ENCODE peak calls at places on chromosome 21, in nine cellular contexts. One of them, this sample, is unnamed.

GRCh38 chr21:29133796-29134195 is 3.4 kb downstream of the MAP3K7CL start:
- DNase-seq in prostate gland: no peak
- DNase-seq in PC-3: no peak
- DNase-seq in HAP-1: no peak
- DNase-seq in naive thymus-derived CD4-positive, alpha-beta T cell: no peak
- DNase-seq in mucosa of descending colon: no peak
- DNase-seq in HCT116: no peak
- DNase-seq in CD8-positive, alpha-beta memory T cell: no peak
- DNase-seq in mesenchymal stem cell: peak; percentile 33
- DNase-seq in this sample: no peak

GRCh38 chr21:35924714-35925301 is 135.5 kb downstream of the SETD4 start:
- DNase-seq in mesenchymal stem cell: peak; percentile 77
- DNase-seq in mucosa of descending colon: no peak
- DNase-seq in HAP-1: no peak
- DNase-seq in prostate gland: no peak
- DNase-seq in naive thymus-derived CD4-positive, alpha-beta T cell: peak; percentile 14
- DNase-seq in PC-3: peak; percentile 72
- DNase-seq in HCT116: no peak
- DNase-seq in CD8-positive, alpha-beta memory T cell: no peak
- DNase-seq in this sample: no peak

GRCh38 chr21:25298512-25299491 is 308.5 kb downstream of the MRPL39 start:
- DNase-seq in prostate gland: no peak
- DNase-seq in mucosa of descending colon: no peak
- DNase-seq in HCT116: no peak
- DNase-seq in mesenchymal stem cell: no peak
- DNase-seq in CD8-positive, alpha-beta memory T cell: no peak
- DNase-seq in naive thymus-derived CD4-positive, alpha-beta T cell: no peak
- DNase-seq in PC-3: no peak
- DNase-seq in HAP-1: no peak
- DNase-seq in this sample: no peak

GRCh38 chr21:17708541-17709265 is 96.0 kb upstream of the BTG3 start:
- DNase-seq in prostate gland: no peak
- DNase-seq in mesenchymal stem cell: no peak
- DNase-seq in CD8-positive, alpha-beta memory T cell: no peak
- DNase-seq in naive thymus-derived CD4-positive, alpha-beta T cell: no peak
- DNase-seq in HAP-1: no peak
- DNase-seq in HCT116: no peak
- DNase-seq in mucosa of descending colon: no peak
- DNase-seq in PC-3: no peak
- DNase-seq in this sample: no peak

GRCh38 chr21:24280591-24280990 is 1326.7 kb downstream of the MRPL39 start:
- DNase-seq in prostate gland: no peak
- DNase-seq in HCT116: no peak
- DNase-seq in PC-3: peak; percentile 68
- DNase-seq in CD8-positive, alpha-beta memory T cell: no peak
- DNase-seq in mucosa of descending colon: no peak
- DNase-seq in HAP-1: no peak
- DNase-seq in mesenchymal stem cell: no peak
- DNase-seq in naive thymus-derived CD4-positive, alpha-beta T cell: no peak
- DNase-seq in this sample: no peak

GRCh38 chr21:41068411-41069304 is 99.3 kb upstream of the BACE2 start:
- DNase-seq in CD8-positive, alpha-beta memory T cell: peak; percentile 32
- DNase-seq in HAP-1: peak; percentile 48
- DNase-seq in mesenchymal stem cell: no peak
- DNase-seq in naive thymus-derived CD4-positive, alpha-beta T cell: peak; percentile 45
- DNase-seq in HCT116: peak; percentile 23
- DNase-seq in PC-3: peak; percentile 81
- DNase-seq in prostate gland: peak; percentile 77
- DNase-seq in mucosa of descending colon: peak; percentile 65
- DNase-seq in this sample: peak; percentile 33

GRCh38 chr21:26977741-26978140 is 10.9 kb upstream of the ADAMTS5 start:
- DNase-seq in mucosa of descending colon: no peak
- DNase-seq in mesenchymal stem cell: peak; percentile 19
- DNase-seq in HAP-1: no peak
- DNase-seq in CD8-positive, alpha-beta memory T cell: no peak
- DNase-seq in HCT116: no peak
- DNase-seq in PC-3: peak; percentile 15
- DNase-seq in naive thymus-derived CD4-positive, alpha-beta T cell: no peak
- DNase-seq in prostate gland: no peak
- DNase-seq in this sample: no peak

GRCh38 chr21:28743723-28744122 is 249.0 kb downstream of the LTN1 start:
- DNase-seq in mucosa of descending colon: no peak
- DNase-seq in CD8-positive, alpha-beta memory T cell: no peak
- DNase-seq in HAP-1: no peak
- DNase-seq in naive thymus-derived CD4-positive, alpha-beta T cell: no peak
- DNase-seq in HCT116: no peak
- DNase-seq in PC-3: no peak
- DNase-seq in mesenchymal stem cell: no peak
- DNase-seq in prostate gland: no peak
- DNase-seq in this sample: no peak

GRCh38 chr21:36030581-36031189 is 29.6 kb downstream of the SETD4 start:
- DNase-seq in prostate gland: no peak
- DNase-seq in mesenchymal stem cell: no peak
- DNase-seq in HCT116: no peak
- DNase-seq in PC-3: peak; percentile 11
- DNase-seq in CD8-positive, alpha-beta memory T cell: no peak
- DNase-seq in naive thymus-derived CD4-positive, alpha-beta T cell: no peak
- DNase-seq in HAP-1: no peak
- DNase-seq in mucosa of descending colon: no peak
- DNase-seq in this sample: no peak

GRCh38 chr21:37172646-37173045 is 94.5 kb downstream of the VPS26C start:
- DNase-seq in mucosa of descending colon: no peak
- DNase-seq in HAP-1: no peak
- DNase-seq in prostate gland: no peak
- DNase-seq in naive thymus-derived CD4-positive, alpha-beta T cell: no peak
- DNase-seq in mesenchymal stem cell: no peak
- DNase-seq in HCT116: no peak
- DNase-seq in CD8-positive, alpha-beta memory T cell: no peak
- DNase-seq in PC-3: no peak
- DNase-seq in this sample: no peak

GRCh38 chr21:17730782-17731181 is 88.4 kb downstream of the C21orf91 start:
- DNase-seq in CD8-positive, alpha-beta memory T cell: no peak
- DNase-seq in HAP-1: no peak
- DNase-seq in HCT116: no peak
- DNase-seq in PC-3: peak; percentile 11
- DNase-seq in prostate gland: no peak
- DNase-seq in mucosa of descending colon: no peak
- DNase-seq in naive thymus-derived CD4-positive, alpha-beta T cell: no peak
- DNase-seq in mesenchymal stem cell: peak; percentile 48
- DNase-seq in this sample: no peak

GRCh38 chr21:16534408-16535099 is 804.8 kb downstream of the USP25 start:
- DNase-seq in mucosa of descending colon: peak; percentile 31
- DNase-seq in naive thymus-derived CD4-positive, alpha-beta T cell: no peak
- DNase-seq in HCT116: no peak
- DNase-seq in CD8-positive, alpha-beta memory T cell: no peak
- DNase-seq in HAP-1: peak; percentile 77
- DNase-seq in PC-3: no peak
- DNase-seq in prostate gland: peak; percentile 48
- DNase-seq in mesenchymal stem cell: no peak
- DNase-seq in this sample: no peak

GRCh38 chr21:42255825-42256224 is 36.9 kb downstream of the ABCG1 start:
- DNase-seq in CD8-positive, alpha-beta memory T cell: no peak
- DNase-seq in mesenchymal stem cell: no peak
- DNase-seq in PC-3: no peak
- DNase-seq in mucosa of descending colon: no peak
- DNase-seq in naive thymus-derived CD4-positive, alpha-beta T cell: no peak
- DNase-seq in HAP-1: no peak
- DNase-seq in HCT116: no peak
- DNase-seq in prostate gland: no peak
- DNase-seq in this sample: no peak
- H3K4me1 ChIP-seq in CD8-positive, alpha-beta memory T cell: peaks cover 5% of the 10 kb centered on the region
- H3K4me1 ChIP-seq in mesenchymal stem cell: peaks cover 13% of the 10 kb centered on the region
- H3K4me1 ChIP-seq in PC-3: no peaks in the 10 kb centered on the region
- H3K4me1 ChIP-seq in mucosa of descending colon: peaks cover 2% of the 10 kb centered on the region
- H3K4me1 ChIP-seq in naive thymus-derived CD4-positive, alpha-beta T cell: no peaks in the 10 kb centered on the region
- H3K4me1 ChIP-seq in HAP-1: no peaks in the 10 kb centered on the region
- H3K4me1 ChIP-seq in HCT116: no peaks in the 10 kb centered on the region
- H3K4me1 ChIP-seq in prostate gland: no peaks in the 10 kb centered on the region
- H3K4me1 ChIP-seq in this sample: no peaks in the 10 kb centered on the region

GRCh38 chr21:46062471-46063211 is 35.3 kb upstream of the COL6A2 start:
- DNase-seq in mucosa of descending colon: no peak
- DNase-seq in naive thymus-derived CD4-positive, alpha-beta T cell: no peak
- DNase-seq in prostate gland: no peak
- DNase-seq in HAP-1: no peak
- DNase-seq in HCT116: no peak
- DNase-seq in CD8-positive, alpha-beta memory T cell: no peak
- DNase-seq in mesenchymal stem cell: no peak
- DNase-seq in PC-3: no peak
- DNase-seq in this sample: no peak

GRCh38 chr21:46063227-46063626 is 34.7 kb upstream of the COL6A2 start:
- DNase-seq in CD8-positive, alpha-beta memory T cell: no peak
- DNase-seq in prostate gland: no peak
- DNase-seq in PC-3: no peak
- DNase-seq in mesenchymal stem cell: no peak
- DNase-seq in HAP-1: no peak
- DNase-seq in naive thymus-derived CD4-positive, alpha-beta T cell: no peak
- DNase-seq in mucosa of descending colon: no peak
- DNase-seq in HCT116: no peak
- DNase-seq in this sample: no peak

GRCh38 chr21:46061063-46061462 is 36.8 kb upstream of the COL6A2 start:
- DNase-seq in PC-3: no peak
- DNase-seq in HCT116: no peak
- DNase-seq in naive thymus-derived CD4-positive, alpha-beta T cell: no peak
- DNase-seq in mesenchymal stem cell: no peak
- DNase-seq in mucosa of descending colon: no peak
- DNase-seq in HAP-1: no peak
- DNase-seq in prostate gland: no peak
- DNase-seq in CD8-positive, alpha-beta memory T cell: no peak
- DNase-seq in this sample: no peak

GRCh38 chr21:46060596-46061061 is 37.3 kb upstream of the COL6A2 start:
- DNase-seq in mesenchymal stem cell: peak; percentile 100
- DNase-seq in prostate gland: no peak
- DNase-seq in CD8-positive, alpha-beta memory T cell: no peak
- DNase-seq in mucosa of descending colon: peak; percentile 58
- DNase-seq in HAP-1: no peak
- DNase-seq in HCT116: no peak
- DNase-seq in naive thymus-derived CD4-positive, alpha-beta T cell: no peak
- DNase-seq in PC-3: peak; percentile 99
- DNase-seq in this sample: no peak

GRCh38 chr21:46061950-46062349 is 36.0 kb upstream of the COL6A2 start:
- DNase-seq in PC-3: no peak
- DNase-seq in naive thymus-derived CD4-positive, alpha-beta T cell: no peak
- DNase-seq in mucosa of descending colon: no peak
- DNase-seq in prostate gland: no peak
- DNase-seq in HCT116: no peak
- DNase-seq in HAP-1: no peak
- DNase-seq in CD8-positive, alpha-beta memory T cell: no peak
- DNase-seq in mesenchymal stem cell: no peak
- DNase-seq in this sample: no peak
- H3K4me1 ChIP-seq in PC-3: peaks cover 34% of the 10 kb centered on the region
- H3K4me1 ChIP-seq in naive thymus-derived CD4-positive, alpha-beta T cell: peaks cover 7% of the 10 kb centered on the region
- H3K4me1 ChIP-seq in mucosa of descending colon: no peaks in the 10 kb centered on the region
- H3K4me1 ChIP-seq in prostate gland: peaks cover 3% of the 10 kb centered on the region
- H3K4me1 ChIP-seq in HCT116: no peaks in the 10 kb centered on the region
- H3K4me1 ChIP-seq in HAP-1: no peaks in the 10 kb centered on the region
- H3K4me1 ChIP-seq in CD8-positive, alpha-beta memory T cell: peaks cover 9% of the 10 kb centered on the region
- H3K4me1 ChIP-seq in mesenchymal stem cell: peaks cover 28% of the 10 kb centered on the region
- H3K4me1 ChIP-seq in this sample: peaks cover 3% of the 10 kb centered on the region

DNA sequence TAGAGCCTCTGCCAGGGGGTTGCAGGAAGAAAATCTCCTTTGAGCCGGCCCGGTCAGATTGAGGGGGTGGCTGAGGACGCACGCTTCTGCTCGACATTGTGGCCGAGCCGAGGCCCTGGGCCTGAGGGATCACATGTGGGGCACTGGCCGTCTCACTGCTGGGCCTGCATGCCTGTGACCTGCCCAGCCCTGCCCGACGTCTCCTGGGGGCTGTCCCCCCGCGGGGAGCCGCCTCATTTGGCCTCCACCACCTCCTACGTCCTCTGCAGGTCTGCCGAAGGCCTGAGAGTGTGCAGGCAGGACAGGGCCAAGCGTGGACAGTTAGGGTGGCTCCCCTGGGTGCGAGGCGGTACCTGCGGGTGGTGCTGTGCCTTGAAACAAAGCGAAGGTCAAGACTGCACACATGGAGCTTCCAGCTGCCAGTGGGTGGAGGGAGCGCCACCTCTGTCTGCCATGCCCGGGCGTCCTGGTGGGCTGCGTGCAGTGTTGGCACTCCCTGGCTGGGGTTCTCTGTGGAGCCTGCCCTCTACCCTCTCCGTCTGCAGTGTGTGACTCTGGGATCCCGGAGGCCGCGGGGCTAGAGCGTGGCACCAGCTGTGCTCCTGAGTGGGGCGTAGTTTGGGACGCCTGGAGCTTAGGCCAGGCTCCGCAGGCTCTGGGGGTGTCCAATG is 51.7 kb downstream of the PCNT start:
- DNase-seq in CD8-positive, alpha-beta memory T cell: no peak
- DNase-seq in HAP-1: no peak
- DNase-seq in naive thymus-derived CD4-positive, alpha-beta T cell: no peak
- DNase-seq in mucosa of descending colon: no peak
- DNase-seq in HCT116: no peak
- DNase-seq in mesenchymal stem cell: no peak
- DNase-seq in PC-3: no peak
- DNase-seq in prostate gland: no peak
- DNase-seq in this sample: no peak
- H3K4me1 ChIP-seq in CD8-positive, alpha-beta memory T cell: no peaks in the 10 kb centered on the region
- H3K4me1 ChIP-seq in HAP-1: peaks cover 5% of the 10 kb centered on the region
- H3K4me1 ChIP-seq in naive thymus-derived CD4-positive, alpha-beta T cell: no peaks in the 10 kb centered on the region
- H3K4me1 ChIP-seq in mucosa of descending colon: no peaks in the 10 kb centered on the region
- H3K4me1 ChIP-seq in HCT116: no peaks in the 10 kb centered on the region
- H3K4me1 ChIP-seq in mesenchymal stem cell: peaks cover 8% of the 10 kb centered on the region
- H3K4me1 ChIP-seq in PC-3: no peaks in the 10 kb centered on the region
- H3K4me1 ChIP-seq in prostate gland: no peaks in the 10 kb centered on the region
- H3K4me1 ChIP-seq in this sample: peaks cover 21% of the 10 kb centered on the region

DNA sequence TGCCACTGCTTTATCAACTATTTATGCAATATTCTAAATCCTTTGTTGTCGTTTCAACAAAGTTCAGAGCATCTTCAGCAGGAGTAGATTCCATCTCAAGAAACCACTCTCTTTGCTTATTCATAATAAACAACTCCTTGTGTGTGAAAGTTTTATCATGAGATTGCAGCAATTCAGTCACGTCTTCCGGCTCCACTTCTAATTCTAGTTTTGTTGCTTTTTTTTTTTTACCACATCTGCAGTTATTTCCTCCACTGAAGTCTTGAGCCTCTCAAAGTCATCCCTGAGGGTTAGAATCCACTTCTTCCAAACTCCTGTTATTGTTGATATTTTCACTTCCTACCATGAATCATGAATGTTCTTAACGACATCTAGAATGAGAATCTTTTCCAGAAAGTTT is 14.8 kb upstream of the ETS2 start:
- DNase-seq in naive thymus-derived CD4-positive, alpha-beta T cell: no peak
- DNase-seq in PC-3: no peak
- DNase-seq in mucosa of descending colon: no peak
- DNase-seq in prostate gland: no peak
- DNase-seq in HAP-1: no peak
- DNase-seq in HCT116: no peak
- DNase-seq in CD8-positive, alpha-beta memory T cell: no peak
- DNase-seq in mesenchymal stem cell: peak; percentile 77
- DNase-seq in this sample: no peak
- H3K4me1 ChIP-seq in naive thymus-derived CD4-positive, alpha-beta T cell: no peaks in the 10 kb centered on the region
- H3K4me1 ChIP-seq in PC-3: peaks cover 41% of the 10 kb centered on the region
- H3K4me1 ChIP-seq in mucosa of descending colon: peaks cover 52% of the 10 kb centered on the region
- H3K4me1 ChIP-seq in prostate gland: no peaks in the 10 kb centered on the region
- H3K4me1 ChIP-seq in HAP-1: no peaks in the 10 kb centered on the region
- H3K4me1 ChIP-seq in HCT116: peaks cover 55% of the 10 kb centered on the region
- H3K4me1 ChIP-seq in CD8-positive, alpha-beta memory T cell: no peaks in the 10 kb centered on the region
- H3K4me1 ChIP-seq in mesenchymal stem cell: peaks cover 22% of the 10 kb centered on the region
- H3K4me1 ChIP-seq in this sample: peaks cover 27% of the 10 kb centered on the region